ENCODE peak calls at places on chromosomes 5 and 9, in four cellular contexts. T is HepG2, W is GM12878, G is K562. B is an unnamed sample.

GRCh38 chr5:163705983-163706771 is 200.8 kb downstream of the MAT2B start:
- DNase-seq in W (no peak), G (no peak), T (no peak), B (no peak)

GRCh38 chr5:137914758-137915157 is 25.5 kb downstream of the PKD2L2 start:
- DNase-seq in W (no peak), T (no peak), G (no peak), B (no peak)

GRCh38 chr9:20558609-20559016 is 63.7 kb downstream of the MLLT3 start:
- DNase-seq in W (no peak), G (no peak), T (no peak), B (no peak)

GRCh38 chr5:181221792-181222629 is 1.1 kb upstream of the TRIM41 start:
- DNase-seq in W (peak; percentile 95), T (peak; percentile 94), G (peak; percentile 98), B (peak; percentile 63)

GRCh38 chr5:139061856-139062255 is 136.3 kb downstream of the SIL1 start:
- DNase-seq in G (no peak), W (no peak), T (no peak), B (no peak)

GRCh38 chr5:63613430-63613829 is 348.8 kb downstream of the HTR1A start:
- DNase-seq in W (no peak), T (no peak), G (no peak), B (no peak)

GRCh38 chr5:132444841-132445639 is 45.5 kb downstream of the IRF1 start:
- DNase-seq in G (no peak), W (no peak), T (no peak), B (no peak)

GRCh38 chr9:131459056-131459455 is 43.7 kb upstream of the POMT1 start:
- DNase-seq in T (no peak), W (no peak), G (no peak), B (no peak)

GRCh38 chr9:87080512-87081225 is 133.4 kb upstream of the GAS1 start:
- DNase-seq in W (no peak), T (no peak), G (no peak), B (no peak)

GRCh38 chr5:181159286-181160143 is 12.1 kb downstream of the OR2V2 start:
- DNase-seq in G (peak; percentile 94), T (peak; percentile 67), W (no peak), B (peak; percentile 88)

GRCh38 chr5:31048282-31048974 is 145.1 kb upstream of the CDH6 start:
- DNase-seq in T (no peak), W (no peak), G (no peak), B (no peak)

GRCh38 chr9:127950513-127951210 is 13.0 kb upstream of the DPM2 start:
- DNase-seq in W (no peak), G (no peak), T (peak; percentile 98), B (no peak)

GRCh38 chr5:4700082-4700481 is 440.0 kb upstream of the ADAMTS16 start:
- DNase-seq in W (no peak), G (peak; percentile 48), T (peak; percentile 4), B (peak; percentile 17)

GRCh38 chr5:31561936-31562335 is 29.8 kb downstream of the C5orf22 start:
- DNase-seq in G (no peak), T (no peak), W (no peak), B (no peak)

GRCh38 chr5:74801941-74802340 is 34.9 kb downstream of the NSA2 start:
- DNase-seq in T (no peak), W (no peak), G (no peak), B (no peak)

GRCh38 chr9:114276908-114277821 is 45.7 kb upstream of the ORM1 start:
- DNase-seq in W (no peak), G (no peak), T (no peak), B (no peak)

GRCh38 chr5:139272471-139273321 is 20.8 kb upstream of the MATR3 start:
- DNase-seq in W (no peak), T (peak; percentile 73), G (no peak), B (no peak)

GRCh38 chr5:177427211-177427822 is 841 bp downstream of the GRK6 start:
- DNase-seq in T (no peak), W (no peak), G (peak; percentile 82), B (no peak)

GRCh38 chr5:97550164-97550563 is 367.1 kb upstream of the RIOK2 start:
- DNase-seq in G (no peak), T (no peak), W (no peak), B (no peak)

GRCh38 chr5:180670586-180671359 is 21.4 kb upstream of the FLT4 start:
- DNase-seq in W (peak; percentile 15), G (peak; percentile 73), T (peak; percentile 19), B (peak; percentile 71)

GRCh38 chr5:141040093-141040762 is 10.9 kb upstream of the PCDHB1 start:
- DNase-seq in G (no peak), W (no peak), T (no peak), B (peak; percentile 16)

GRCh38 chr5:177189416-177189815 is 55.8 kb downstream of the NSD1 start:
- DNase-seq in G (no peak), T (no peak), W (no peak), B (no peak)

GRCh38 chr5:138448481-138449398 is 9.9 kb downstream of the REEP2 start:
- DNase-seq in T (no peak), W (no peak), G (no peak), B (no peak)

GRCh38 chr9:135951889-135952663 is 9.1 kb downstream of the UBAC1 start:
- DNase-seq in T (no peak), W (no peak), G (peak; percentile 99), B (peak; percentile 49)

GRCh38 chr5:136192015-136192525 is 892 bp downstream of the SMIM32 start:
- DNase-seq in W (no peak), T (no peak), G (no peak), B (no peak)

GRCh38 chr5:150626853-150627276 is 13.6 kb upstream of the SYNPO start:
- DNase-seq in T (no peak), G (no peak), W (no peak), B (no peak)

GRCh38 chr5:75167345-75167744 is 69.3 kb downstream of the ANKRD31 start:
- DNase-seq in W (no peak), G (no peak), T (peak; percentile 34), B (peak; percentile 26)

GRCh38 chr5:6556089-6556801 is 76.6 kb downstream of the NSUN2 start:
- DNase-seq in W (no peak), T (no peak), G (no peak), B (no peak)

GRCh38 chr5:148897842-148898241 is 71.4 kb downstream of the ADRB2 start:
- DNase-seq in T (no peak), W (no peak), G (no peak), B (no peak)

GRCh38 chr9:76401176-76401575 is 7.0 kb upstream of the RFK start:
- DNase-seq in T (no peak), G (no peak), W (no peak), B (no peak)

GRCh38 chr9:1939466-1939865 is 75.7 kb upstream of the SMARCA2 start:
- DNase-seq in W (no peak), G (no peak), T (no peak), B (no peak)

GRCh38 chr5:13664377-13664776 is 280.1 kb downstream of the DNAH5 start:
- DNase-seq in G (no peak), W (no peak), T (no peak), B (no peak)
- TF ChIP-seq TARDBP in G (no peak), W (no peak), T (no peak), B (no peak)

GRCh38 chr9:116087246-116087645 is 66.3 kb upstream of the PAPPA start:
- DNase-seq in G (no peak), W (no peak), T (no peak), B (no peak)
- TF ChIP-seq TARDBP in G (no peak), W (no peak), T (no peak), B (no peak)

GRCh38 chr9:89025538-89025937 is 34.3 kb downstream of the S1PR3 start:
- DNase-seq in G (no peak), T (no peak), W (no peak), B (no peak)
- TF ChIP-seq TARDBP in G (no peak), T (no peak), W (no peak), B (no peak)

DNA sequence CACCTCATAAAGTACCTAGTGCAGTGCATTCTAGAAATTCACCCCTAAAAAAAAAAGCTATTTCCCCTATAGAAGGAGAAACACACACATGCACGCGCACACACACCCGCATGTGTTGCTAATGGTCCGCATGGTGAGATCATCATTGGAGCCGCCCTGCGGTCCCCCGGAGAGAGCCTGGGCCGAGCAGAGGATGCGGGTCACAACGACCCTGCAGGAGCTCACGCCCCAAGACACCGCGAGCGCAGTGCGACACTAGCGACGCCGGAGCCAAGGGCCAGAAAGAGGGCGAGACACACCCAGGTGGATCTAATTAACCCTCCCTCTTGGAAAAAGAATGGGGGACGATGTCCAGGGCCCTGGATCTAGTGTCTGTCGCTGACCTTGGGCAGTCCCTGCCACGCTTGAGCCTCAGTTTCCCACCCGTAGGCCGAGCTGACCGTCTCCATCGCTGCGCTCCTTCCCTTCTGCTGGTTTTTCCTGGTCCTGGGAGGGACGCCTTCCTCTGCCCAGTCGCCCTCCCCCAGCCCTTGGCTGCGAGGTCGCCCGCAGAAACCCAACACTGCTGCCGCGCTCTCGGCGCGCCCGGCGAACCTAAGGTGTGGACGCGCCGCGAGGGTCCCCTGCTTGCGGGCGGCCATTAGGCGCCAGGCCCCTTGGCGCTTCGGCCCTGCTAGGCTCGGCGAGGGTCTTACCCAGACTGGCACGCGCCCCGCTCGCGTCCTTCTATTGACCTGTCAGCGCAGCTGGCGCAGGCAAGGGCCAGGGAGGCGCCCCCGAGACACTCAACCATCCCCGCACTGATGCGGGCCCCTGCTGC is 47.6 kb upstream of the RNF20 start:
- DNase-seq in W (no peak), G (peak; percentile 71), T (no peak), B (peak; percentile 56)
- TF ChIP-seq TARDBP in W (no peak), G (no peak), T (no peak), B (no peak)

DNA sequence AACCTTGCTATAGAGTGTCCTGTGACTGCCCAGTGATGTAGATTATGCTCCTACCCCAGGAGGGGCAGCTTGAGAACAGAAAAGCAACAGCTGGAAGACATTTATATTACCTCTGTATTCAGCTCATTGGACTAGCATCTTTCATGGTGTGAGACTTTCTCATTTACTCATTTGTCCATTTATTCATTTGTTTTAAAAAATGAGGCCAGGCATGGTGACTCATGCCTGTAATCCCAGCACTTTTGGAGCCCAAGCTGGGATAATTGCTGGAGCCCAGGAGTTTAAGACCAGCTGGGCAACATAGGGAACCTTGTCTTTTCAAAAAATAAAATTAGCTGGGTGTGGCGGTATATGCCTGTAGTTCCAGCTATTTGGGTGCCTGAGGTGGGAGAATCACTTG is 130.0 kb upstream of the LHFPL2 start:
- DNase-seq in T (no peak), G (no peak), W (no peak), B (no peak)
- TF ChIP-seq TARDBP in T (no peak), G (no peak), W (no peak), B (no peak)

DNA sequence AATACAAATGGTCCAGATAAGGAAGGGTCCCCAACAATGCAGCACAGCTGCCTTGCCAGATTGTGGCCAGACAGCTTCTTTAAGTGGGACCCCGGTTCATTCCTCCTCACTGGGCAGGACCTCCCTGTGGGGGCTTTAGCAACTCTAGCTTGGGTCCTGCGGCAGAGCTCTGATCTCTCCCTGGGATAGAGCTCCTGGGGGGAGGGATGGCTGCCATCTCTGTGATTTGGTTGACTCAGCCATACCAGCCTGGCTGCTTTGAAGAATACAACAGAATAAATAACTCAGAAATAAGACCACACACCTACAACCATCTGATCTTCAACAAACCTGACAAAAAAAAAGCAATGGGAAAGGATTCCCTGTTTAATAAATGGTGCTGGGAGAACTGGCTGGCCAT is 22.7 kb upstream of the ROR2 start:
- DNase-seq in W (no peak), G (no peak), T (no peak), B (no peak)
- TF ChIP-seq TARDBP in W (no peak), G (no peak), T (no peak), B (no peak)